ENCODE peak calls at places on chromosomes 1 and 21, in ten cellular contexts. H is activated T-cell treated with anti-CD3 and anti-CD28 coated beads, Interleukin-2, amount 50 U/mL, for 72 hours; F is posterior vena cava; D is iPS DF 6.9; S is substantia nigra; I is GM23248; R is HEK293T; C is choroid plexus epithelial cell; W is natural killer cell treated with Interleukin-12 subunit alpha and Interleukin-12 subunit beta and Interleukin-15 and Interleukin-18, amount 100 ng/mL, for 72 hours; U is foreskin fibroblast. J is an unnamed sample.
A peak's percentile ranks its signal among the peaks of the same experiment; 100 is the strongest.

GRCh38 chr1:89998306-89998705 is 3.4 kb downstream of the ZNF326 start:
- DNase-seq in U (peak; percentile 28), F (no peak), S (no peak), H (no peak), W (no peak), I (peak; percentile 64), R (no peak), C (peak; percentile 31), D (no peak), J (no peak)

GRCh38 chr1:234963180-234963903 is 165.3 kb downstream of the TOMM20 start:
- DNase-seq in W (peak; percentile 98), C (peak; percentile 94), H (peak; percentile 94), F (peak; percentile 96), U (peak; percentile 90), I (peak; percentile 97), D (no peak), R (no peak), S (no peak), J (peak; percentile 94)

GRCh38 chr1:111952258-111952657 is 37.2 kb downstream of the KCND3 start:
- DNase-seq in I (no peak), W (no peak), U (no peak), C (no peak), F (no peak), S (no peak), D (no peak), H (no peak), R (no peak), J (no peak)

GRCh38 chr1:233359431-233359830 is 31.9 kb downstream of the MAP3K21 start:
- DNase-seq in R (no peak), C (no peak), S (no peak), W (no peak), U (no peak), D (no peak), H (no peak), I (no peak), F (no peak), J (no peak)

GRCh38 chr1:78075621-78076020 is 29.9 kb downstream of the GIPC2 start:
- DNase-seq in H (no peak), S (no peak), D (no peak), C (no peak), I (peak; percentile 37), U (peak; percentile 36), F (no peak), R (no peak), W (no peak), J (no peak)

GRCh38 chr1:207311888-207312603 is 9.4 kb upstream of the CD55 start:
- DNase-seq in R (no peak), H (no peak), I (no peak), D (no peak), W (no peak), F (no peak), C (no peak), S (no peak), U (no peak), J (no peak)

GRCh38 chr1:204565617-204566582 is 49.7 kb downstream of the MDM4 start:
- DNase-seq in D (peak; percentile 66), H (peak; percentile 61), F (no peak), I (peak; percentile 86), S (no peak), C (peak; percentile 83), W (no peak), U (peak; percentile 57), R (peak; percentile 90), J (no peak)

GRCh38 chr1:40980453-40981121 is 1.1 kb downstream of the CTPS1 start:
- DNase-seq in D (no peak), C (no peak), S (no peak), W (peak; percentile 67), I (peak; percentile 46), F (peak; percentile 84), U (no peak), R (peak; percentile 22), H (peak; percentile 62), J (no peak)

GRCh38 chr1:219050268-219050917 is 123.3 kb upstream of the LYPLAL1 start:
- DNase-seq in F (no peak), H (no peak), W (no peak), C (no peak), R (no peak), S (no peak), I (no peak), D (no peak), U (no peak), J (no peak)

GRCh38 chr1:155125946-155126493 is 1.7 kb upstream of the EFNA1 start:
- DNase-seq in F (peak; percentile 86), I (peak; percentile 46), H (no peak), U (peak; percentile 12), D (no peak), R (peak; percentile 48), S (peak; percentile 48), W (no peak), C (peak; percentile 52), J (peak; percentile 77)

GRCh38 chr1:205948000-205948399 is 4.7 kb upstream of the SLC26A9 start:
- DNase-seq in F (no peak), W (no peak), D (no peak), S (no peak), U (no peak), C (no peak), H (no peak), I (no peak), R (no peak), J (no peak)

GRCh38 chr1:59733443-59734141 is 81.2 kb upstream of the HOOK1 start:
- DNase-seq in S (no peak), W (no peak), F (no peak), C (peak; percentile 67), D (no peak), R (no peak), I (peak; percentile 50), H (no peak), U (no peak), J (no peak)

GRCh38 chr21:41847066-41847804 is 31.9 kb downstream of the PRDM15 start:
- DNase-seq in H (no peak), U (peak; percentile 59), C (peak; percentile 42), D (no peak), F (no peak), S (no peak), R (peak; percentile 41), W (no peak), I (peak; percentile 32), J (no peak)

GRCh38 chr1:216758182-216758581 is 35.0 kb upstream of the ESRRG start:
- DNase-seq in W (no peak), R (no peak), H (no peak), D (no peak), I (no peak), S (no peak), F (no peak), U (no peak), C (no peak), J (no peak)

GRCh38 chr1:165381745-165382530 is 25.4 kb upstream of the LMX1A start:
- DNase-seq in S (no peak), D (no peak), R (no peak), U (no peak), I (peak; percentile 89), C (no peak), F (no peak), H (no peak), W (no peak), J (no peak)

GRCh38 chr1:117215733-117216462 is 5.2 kb upstream of the VTCN1 start:
- DNase-seq in W (no peak), F (no peak), R (no peak), I (no peak), D (no peak), C (no peak), H (no peak), S (no peak), U (no peak), J (no peak)

GRCh38 chr1:157095091-157095490 is 4.5 kb downstream of the ETV3L start:
- DNase-seq in I (no peak), W (no peak), C (no peak), S (no peak), R (no peak), F (peak; percentile 61), U (no peak), H (no peak), D (no peak), J (peak; percentile 39)

GRCh38 chr1:209123601-209124000 is 459.9 kb upstream of the CAMK1G start:
- DNase-seq in D (no peak), S (no peak), I (no peak), R (no peak), F (no peak), C (no peak), U (no peak), H (no peak), W (no peak), J (no peak)

GRCh38 chr1:108611984-108612383 is 48.9 kb downstream of the HENMT1 start:
- DNase-seq in S (no peak), U (no peak), F (no peak), H (no peak), D (no peak), C (no peak), I (no peak), W (no peak), R (no peak), J (no peak)

J was measured in cardiac septum.